ENCODE peak calls at places on chromosomes 1 and 21, in eight cellular contexts. U is K562, R is cardiac muscle cell, V is brain microvascular endothelial cell, T is DND-41, O is foreskin keratinocyte, Y is ascending aorta, S is psoas muscle. Q is an unnamed sample. For H3K27me3, the result is how much of the 10 kb centered on the place peaks cover.

GRCh38 chr1:5253036-5253435 is 598.6 kb downstream of the AJAP1 start:
- DNase-seq in U (no peak), R (no peak), V (no peak), T (no peak), O (no peak), Y (no peak), S (no peak), Q (no peak)

GRCh38 chr1:107661142-107661541 is 303.8 kb downstream of the VAV3 start:
- DNase-seq in U (no peak), R (no peak), V (no peak), T (no peak), O (no peak), Y (no peak), S (no peak), Q (no peak)

GRCh38 chr1:202599669-202600431 is 110.4 kb downstream of the SYT2 start:
- DNase-seq in U (peak), R (peak), V (peak), T (peak), O (peak), Y (peak), S (peak), Q (peak)

GRCh38 chr1:213376862-213377372 is 325.9 kb downstream of the RPS6KC1 start:
- DNase-seq in U (no peak), R (peak), V (no peak), T (no peak), O (no peak), Y (no peak), S (no peak), Q (no peak)

GRCh38 chr1:163970699-163971098 is 588.3 kb upstream of the PBX1 start:
- DNase-seq in U (no peak), R (no peak), V (no peak), T (no peak), O (peak), Y (no peak), S (no peak), Q (no peak)

GRCh38 chr1:237042467-237042891 is 495 bp downstream of the RYR2 start:
- DNase-seq in U (no peak), R (peak), V (no peak), T (no peak), O (no peak), Y (no peak), S (no peak), Q (no peak)

GRCh38 chr1:7643445-7643844 is 127.7 kb upstream of the VAMP3 start:
- DNase-seq in U (no peak), R (no peak), V (no peak), T (no peak), O (no peak), Y (no peak), S (no peak), Q (no peak)

GRCh38 chr21:35648512-35648911 is 411.8 kb downstream of the SETD4 start:
- DNase-seq in U (no peak), R (no peak), V (no peak), T (no peak), O (no peak), Y (no peak), S (no peak), Q (no peak)

GRCh38 chr1:213776974-213777373 is 210.8 kb upstream of the PROX1 start:
- DNase-seq in U (no peak), R (no peak), V (no peak), T (no peak), O (no peak), Y (no peak), S (no peak), Q (no peak)

GRCh38 chr1:244311784-244312532 is 139.8 kb downstream of the ADSS2 start:
- DNase-seq in U (no peak), R (no peak), V (no peak), T (no peak), O (no peak), Y (no peak), S (no peak), Q (no peak)

GRCh38 chr1:52585474-52585873 is 16.7 kb upstream of the GPX7 start:
- DNase-seq in U (no peak), R (no peak), V (no peak), T (no peak), O (no peak), Y (no peak), S (no peak), Q (no peak)

DNA sequence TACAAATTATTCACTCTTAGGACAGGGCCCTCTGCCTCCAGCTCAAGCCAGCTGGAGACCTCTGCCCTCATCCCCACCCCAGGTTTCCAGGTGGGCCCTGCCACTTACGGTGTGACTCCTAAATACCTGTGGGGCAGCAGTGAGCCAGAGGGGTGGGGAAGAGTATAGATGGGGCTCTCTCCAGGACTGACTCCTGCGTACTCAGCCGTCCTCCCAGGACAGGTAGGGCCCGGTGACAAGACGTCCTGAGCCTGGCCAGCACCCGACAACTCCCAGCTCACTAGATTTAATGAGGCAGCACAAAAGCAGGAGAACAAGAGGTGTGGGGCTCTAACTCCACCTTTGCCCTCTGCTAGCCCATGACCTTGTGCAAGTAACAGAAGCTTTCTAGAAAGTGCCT is 16.8 kb downstream of the GNG12 start:
- DNase-seq in U (no peak), R (no peak), V (no peak), T (no peak), O (no peak), Y (no peak), S (no peak), Q (no peak)
- H3K27me3 ChIP-seq in U (under half), R (under half), V (under half), T (under half), O (under half), Y (under half), S (under half), Q (under half)

GRCh38 chr1:64240209-64240608 is 36.8 kb downstream of the UBE2U start:
- DNase-seq in U (no peak), R (peak), V (no peak), T (no peak), O (no peak), Y (no peak), S (no peak), Q (no peak)
- TF ChIP-seq CTCF in U (no peak), R (peak), V (peak), T (no peak), O (peak), Y (peak), S (no peak), Q (no peak)

GRCh38 chr1:119713039-119713537 is 1.4 kb downstream of the PHGDH start:
- DNase-seq in U (no peak), R (peak), V (peak), T (peak), O (no peak), Y (no peak), S (no peak), Q (no peak)
- H3K27me3 ChIP-seq in U (under half), R (under half), V (under half), T (under half), O (under half), Y (under half), S (under half), Q (under half)

DNA sequence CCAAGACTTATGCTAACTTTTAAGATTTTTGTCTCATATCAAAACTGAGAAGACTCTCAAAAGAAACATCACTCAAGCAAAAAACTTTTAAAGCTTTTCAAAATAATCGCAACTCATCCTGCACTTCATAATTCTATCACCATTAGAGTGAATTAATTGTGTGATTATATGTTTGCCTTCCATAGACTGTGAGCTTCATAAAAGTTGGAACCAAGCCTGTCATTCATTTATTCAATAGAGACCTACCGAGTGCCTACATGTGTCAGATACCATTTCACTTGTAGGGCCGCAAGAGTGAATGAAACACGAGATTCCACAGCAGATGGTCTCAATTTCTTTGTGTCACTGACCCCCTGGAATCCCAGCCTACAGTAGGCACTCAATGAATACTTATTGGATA is 106.4 kb downstream of the RHOU start:
- DNase-seq in U (no peak), R (no peak), V (no peak), T (no peak), O (no peak), Y (no peak), S (no peak), Q (no peak)
- TF ChIP-seq CTCF in U (no peak), R (no peak), V (no peak), T (no peak), O (no peak), Y (no peak), S (no peak), Q (no peak)

Q was measured in upper lobe of right lung.